ENCODE peak calls at places on chromosomes 2 and 18, in nine cellular contexts. Z is NCI-H345; G is stimulated activated naive CD8-positive, alpha-beta T cell treated with anti-CD3 and anti-CD28 coated beads, Interleukin-15, Interleukin-2, amounts not matched to agents 100 U/mL and 50 U/mL, for 24 hours; C is psoas muscle; D is cerebellar cortex; W is MV-4-11; R is activated CD8-positive, alpha-beta memory T cell treated with anti-CD3 and anti-CD28 coated beads for 4 hours; K is activated CD4-positive, CD25-positive, alpha-beta regulatory T cell; E is HT1080. Y is an unnamed sample.

GRCh38 chr2:240995041-240995960 is 3.1 kb upstream of the SNED1 start:
- DNase-seq in E (no peak), Z (no peak), R (no peak), G (no peak), K (no peak), D (no peak), C (no peak), W (no peak), Y (no peak)

GRCh38 chr2:109699646-109700045 is 85.5 kb downstream of the SOWAHC start:
- DNase-seq in K (no peak), G (no peak), C (no peak), W (no peak), R (no peak), Z (no peak), D (no peak), E (no peak), Y (no peak)

GRCh38 chr2:74548285-74548918 is 5.3 kb downstream of the LOXL3 start:
- DNase-seq in Z (peak; percentile 53), D (no peak), K (no peak), E (no peak), G (no peak), R (no peak), C (no peak), W (no peak), Y (no peak)

GRCh38 chr2:2107140-2107539 is 223.9 kb downstream of the MYT1L start:
- DNase-seq in Z (peak; percentile 56), K (no peak), W (no peak), R (no peak), C (no peak), D (no peak), E (no peak), G (no peak), Y (no peak)

GRCh38 chr2:177625744-177626655 is 233.4 kb downstream of the AGPS start:
- DNase-seq in W (no peak), C (no peak), K (no peak), G (no peak), Z (peak; percentile 60), R (no peak), D (peak; percentile 80), E (peak; percentile 23), Y (no peak)

GRCh38 chr18:8480506-8481328 is 128.5 kb upstream of the RAB12 start:
- DNase-seq in C (no peak), K (no peak), R (no peak), G (no peak), Z (peak; percentile 20), W (no peak), E (peak; percentile 59), D (peak; percentile 60), Y (no peak)

GRCh38 chr2:30978044-30978443 is 160.2 kb downstream of the GALNT14 start:
- DNase-seq in W (no peak), R (no peak), Z (no peak), K (no peak), C (no peak), E (no peak), G (no peak), D (no peak), Y (no peak)

GRCh38 chr2:158953454-158953853 is 15.0 kb upstream of the TANC1 start:
- DNase-seq in C (no peak), R (no peak), W (no peak), K (no peak), G (no peak), D (no peak), E (peak; percentile 6), Z (no peak), Y (no peak)

GRCh38 chr18:23683671-23684070 is 5.6 kb upstream of the LAMA3 start:
- DNase-seq in G (no peak), C (no peak), E (no peak), D (no peak), Z (no peak), R (no peak), K (no peak), W (no peak), Y (no peak)

GRCh38 chr2:86218124-86218523 is 18.9 kb downstream of the MRPL35 start:
- DNase-seq in G (no peak), W (no peak), K (no peak), C (no peak), E (no peak), Z (no peak), D (no peak), R (no peak), Y (no peak)

GRCh38 chr2:173432049-173432754 is 77.5 kb downstream of the CDCA7 start:
- DNase-seq in Z (no peak), W (peak; percentile 88), K (no peak), E (peak; percentile 6), R (no peak), G (no peak), C (no peak), D (no peak), Y (no peak)

GRCh38 chr18:48428494-48429177 is 19.5 kb upstream of the ZBTB7C start:
- DNase-seq in K (no peak), W (peak; percentile 61), Z (no peak), E (no peak), R (no peak), D (no peak), G (no peak), C (no peak), Y (no peak)

GRCh38 chr2:234839285-234839684 is 112.5 kb upstream of the SH3BP4 start:
- DNase-seq in E (no peak), G (no peak), W (no peak), K (no peak), R (no peak), C (no peak), D (no peak), Z (no peak), Y (no peak)

GRCh38 chr2:172328103-172328835 is 99.1 kb upstream of the ITGA6 start:
- DNase-seq in K (no peak), W (peak; percentile 57), E (no peak), C (no peak), G (no peak), Z (no peak), R (no peak), D (no peak), Y (no peak)

GRCh38 chr2:46264447-46264846 is 32.8 kb upstream of the EPAS1 start:
- DNase-seq in Z (no peak), D (no peak), W (no peak), R (no peak), E (no peak), C (no peak), G (no peak), K (no peak), Y (no peak)

GRCh38 chr18:23133860-23134779 is 1.2 kb upstream of the CABLES1 start:
- DNase-seq in D (peak; percentile 76), E (no peak), G (peak; percentile 50), Z (peak; percentile 84), K (peak; percentile 4), C (no peak), W (no peak), R (no peak), Y (no peak)

GRCh38 chr2:24492283-24493272 is 1.5 kb downstream of the NCOA1 start:
- DNase-seq in G (peak; percentile 17), R (no peak), K (no peak), E (no peak), Z (peak; percentile 22), C (no peak), W (peak; percentile 16), D (peak; percentile 61), Y (no peak)

GRCh38 chr2:168300460-168300859 is 53.1 kb upstream of the STK39 start:
- DNase-seq in R (no peak), Z (no peak), K (no peak), E (no peak), D (no peak), G (no peak), W (no peak), C (no peak), Y (no peak)

GRCh38 chr2:82636411-82637020 is 1822.6 kb downstream of the SUCLG1 start:
- DNase-seq in K (no peak), C (no peak), R (no peak), E (peak; percentile 65), Z (no peak), G (no peak), W (no peak), D (no peak), Y (no peak)

GRCh38 chr2:214215107-214215506 is 195.7 kb upstream of the VWC2L start:
- DNase-seq in Z (no peak), E (peak; percentile 15), D (no peak), C (no peak), W (no peak), K (no peak), R (no peak), G (no peak), Y (no peak)

GRCh38 chr18:68494802-68495560 is 219.9 kb downstream of the TMX3 start:
- DNase-seq in R (no peak), G (no peak), E (peak; percentile 64), W (no peak), Z (no peak), K (no peak), D (no peak), C (no peak), Y (no peak)

GRCh38 chr2:241532733-241533601 is 24.6 kb upstream of the STK25 start:
- DNase-seq in Z (no peak), R (no peak), C (no peak), D (no peak), K (no peak), W (no peak), G (no peak), E (no peak), Y (no peak)

GRCh38 chr2:224754129-224754528 is 38.0 kb upstream of the CCDC195 start:
- DNase-seq in Z (no peak), D (no peak), R (no peak), G (no peak), E (no peak), C (no peak), W (no peak), K (no peak), Y (no peak)

GRCh38 chr2:47193607-47194006 is 38.5 kb upstream of the STPG4 start:
- DNase-seq in W (no peak), G (no peak), E (no peak), K (no peak), Z (no peak), D (peak; percentile 55), R (no peak), C (no peak), Y (no peak)

GRCh38 chr2:120465012-120465700 is 119.2 kb downstream of the INHBB start:
- DNase-seq in Z (no peak), D (no peak), R (no peak), E (no peak), K (no peak), C (no peak), G (no peak), W (no peak), Y (no peak)

GRCh38 chr2:191878576-191879298 is 31.8 kb upstream of the CAVIN2 start:
- DNase-seq in R (no peak), E (peak; percentile 81), G (no peak), C (no peak), K (no peak), W (no peak), D (no peak), Z (no peak), Y (no peak)

GRCh38 chr2:231611273-231612198 is 18.9 kb downstream of the TEX44 start:
- DNase-seq in C (no peak), E (peak; percentile 95), Z (no peak), G (peak; percentile 74), R (peak; percentile 37), W (peak; percentile 74), D (peak; percentile 52), K (no peak), Y (peak; percentile 26)

GRCh38 chr2:74059137-74059775 is 74.5 kb downstream of the TET3 start:
- DNase-seq in K (no peak), E (no peak), C (no peak), G (no peak), D (no peak), W (no peak), R (no peak), Z (no peak), Y (no peak)

GRCh38 chr2:199405241-199405640 is 52.5 kb downstream of the SATB2 start:
- DNase-seq in Z (no peak), R (no peak), W (no peak), D (peak; percentile 7), E (peak; percentile 17), C (no peak), K (no peak), G (no peak), Y (no peak)

GRCh38 chr2:135667045-135667444 is 74.6 kb upstream of the UBXN4 start:
- DNase-seq in R (no peak), W (no peak), G (no peak), K (no peak), C (no peak), E (no peak), Z (no peak), D (peak; percentile 19), Y (no peak)

GRCh38 chr2:135798762-135799161 is 38.2 kb downstream of the LCT start:
- DNase-seq in R (no peak), D (no peak), E (no peak), K (no peak), W (no peak), Z (no peak), G (no peak), C (no peak), Y (no peak)

Y was measured in GDM1.